ENCODE peak calls at places on chromosomes 13 and 19, in eight cellular contexts. Z is prostate gland, O is IMR-90, G is A673, P is Calu3, C is thyroid gland, T is transverse colon, J is retinal pigment epithelial cell. H is an unnamed sample.

GRCh38 chr19:4064073-4064550 is 2.6 kb downstream of the ZBTB7A start:
- DNase-seq in Z (no peak), O (peak), G (no peak), P (no peak), C (peak), T (peak), J (no peak), H (no peak)

GRCh38 chr19:42317535-42317934 is 4.4 kb downstream of the TMEM145 start:
- DNase-seq in Z (no peak), O (no peak), G (no peak), P (no peak), C (no peak), T (no peak), J (no peak), H (no peak)

GRCh38 chr19:52248256-52248655 is 21.1 kb upstream of the ZNF766 start:
- DNase-seq in Z (peak), O (peak), G (peak), P (no peak), C (peak), T (peak), J (no peak), H (no peak)

GRCh38 chr13:73601708-73602107 is 532.5 kb downstream of the KLF12 start:
- DNase-seq in Z (no peak), O (no peak), G (no peak), P (no peak), C (no peak), T (no peak), J (no peak), H (no peak)

GRCh38 chr13:30581582-30581981 is 36.1 kb upstream of the USPL1 start:
- DNase-seq in Z (no peak), O (peak), G (peak), P (peak), C (no peak), T (no peak), J (no peak), H (no peak)

GRCh38 chr19:38527466-38528136 is 90.2 kb downstream of the MAP4K1 start:
- DNase-seq in Z (no peak), O (no peak), G (peak), P (no peak), C (no peak), T (no peak), J (no peak), H (no peak)

GRCh38 chr13:98890186-98890585 is 87.7 kb downstream of the DOCK9 start:
- DNase-seq in Z (peak), O (peak), G (no peak), P (no peak), C (no peak), T (no peak), J (no peak), H (no peak)

GRCh38 chr13:44448373-44448772 is 74.7 kb downstream of the SERP2 start:
- DNase-seq in Z (no peak), O (no peak), G (no peak), P (no peak), C (no peak), T (no peak), J (no peak), H (no peak)

GRCh38 chr13:45941261-45941660 is 89.7 kb upstream of the SIAH3 start:
- DNase-seq in Z (no peak), O (no peak), G (no peak), P (no peak), C (no peak), T (no peak), J (no peak), H (no peak)

GRCh38 chr13:33678906-33679657 is 138.9 kb upstream of the RFC3 start:
- DNase-seq in Z (no peak), O (peak), G (no peak), P (peak), C (peak), T (peak), J (peak), H (no peak)

GRCh38 chr13:48486836-48487235 is 46.0 kb downstream of the RCBTB2 start:
- DNase-seq in Z (no peak), O (no peak), G (no peak), P (no peak), C (no peak), T (no peak), J (no peak), H (no peak)

GRCh38 chr19:41376241-41376997 is at the start of gene TMEM91:
- DNase-seq in Z (peak), O (no peak), G (peak), P (peak), C (peak), T (peak), J (no peak), H (no peak)

GRCh38 chr19:41774515-41774980 is 19.2 kb downstream of the CEACAM6 start:
- DNase-seq in Z (peak), O (no peak), G (no peak), P (peak), C (peak), T (peak), J (no peak), H (no peak)

GRCh38 chr19:32387701-32388392 is 17.7 kb upstream of the DPY19L3 start:
- DNase-seq in Z (peak), O (peak), G (peak), P (no peak), C (no peak), T (peak), J (no peak), H (no peak)

GRCh38 chr19:36051637-36052036 is 2.4 kb downstream of the THAP8 start:
- DNase-seq in Z (no peak), O (no peak), G (no peak), P (no peak), C (no peak), T (no peak), J (no peak), H (no peak)

GRCh38 chr13:105466376-105466775 is 1069.1 kb downstream of the EFNB2 start:
- DNase-seq in Z (no peak), O (no peak), G (no peak), P (no peak), C (no peak), T (no peak), J (no peak), H (no peak)

GRCh38 chr19:7981661-7982060 is 23.8 kb downstream of the ELAVL1 start:
- DNase-seq in Z (no peak), O (no peak), G (no peak), P (no peak), C (no peak), T (no peak), J (no peak), H (no peak)

GRCh38 chr13:40969169-40969901 is 49.8 kb downstream of the ELF1 start:
- DNase-seq in Z (no peak), O (no peak), G (no peak), P (no peak), C (no peak), T (no peak), J (no peak), H (no peak)

GRCh38 chr13:102191951-102192461 is 209.8 kb downstream of the FGF14 start:
- DNase-seq in Z (no peak), O (peak), G (peak), P (no peak), C (no peak), T (no peak), J (no peak), H (no peak)

GRCh38 chr13:37429976-37430375 is 168.6 kb downstream of the POSTN start:
- DNase-seq in Z (no peak), O (peak), G (no peak), P (no peak), C (no peak), T (no peak), J (no peak), H (no peak)

GRCh38 chr19:7859766-7860165 is 14.4 kb downstream of the PRR36 start:
- DNase-seq in Z (no peak), O (no peak), G (no peak), P (no peak), C (no peak), T (no peak), J (no peak), H (no peak)

GRCh38 chr13:114321256-114321655 is 7.0 kb downstream of the CHAMP1 start:
- DNase-seq in Z (no peak), O (no peak), G (no peak), P (no peak), C (no peak), T (no peak), J (no peak), H (no peak)

GRCh38 chr13:114328034-114328433 is 13.7 kb downstream of the CHAMP1 start:
- DNase-seq in Z (no peak), O (no peak), G (no peak), P (no peak), C (no peak), T (no peak), J (no peak), H (no peak)

GRCh38 chr13:114323349-114323748 is 9.0 kb downstream of the CHAMP1 start:
- DNase-seq in Z (no peak), O (no peak), G (no peak), P (no peak), C (no peak), T (no peak), J (no peak), H (no peak)

GRCh38 chr13:114325729-114326128 is 11.4 kb downstream of the CHAMP1 start:
- DNase-seq in Z (no peak), O (no peak), G (no peak), P (no peak), C (no peak), T (no peak), J (no peak), H (no peak)

DNA sequence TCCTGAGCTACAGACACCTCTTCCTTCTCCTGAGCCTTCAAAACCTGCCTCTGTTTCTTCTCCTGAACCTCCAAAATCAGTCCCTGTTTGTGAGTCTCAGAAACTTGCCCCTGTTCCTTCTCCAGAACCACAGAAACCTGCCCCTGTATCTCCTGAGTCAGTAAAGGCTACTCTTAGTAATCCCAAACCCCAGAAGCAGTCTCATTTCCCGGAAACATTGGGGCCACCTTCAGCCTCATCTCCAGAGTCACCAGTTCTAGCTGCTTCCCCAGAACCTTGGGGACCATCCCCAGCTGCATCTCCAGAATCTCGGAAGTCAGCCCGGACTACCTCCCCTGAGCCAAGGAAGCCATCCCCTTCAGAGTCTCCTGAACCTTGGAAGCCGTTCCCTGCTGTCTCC is 10.0 kb downstream of the CHAMP1 start:
- DNase-seq in Z (no peak), O (no peak), G (no peak), P (no peak), C (no peak), T (no peak), J (no peak), H (no peak)
- TF ChIP-seq CTCF in Z (no peak), O (no peak), G (no peak), P (no peak), C (no peak), T (no peak), J (no peak), H (no peak)

GRCh38 chr19:10896851-10897526 is 25.6 kb downstream of the CARM1 start:
- DNase-seq in Z (peak), O (peak), G (no peak), P (no peak), C (no peak), T (no peak), J (no peak), H (no peak)

GRCh38 chr19:10894911-10895213 is 23.5 kb downstream of the CARM1 start:
- DNase-seq in Z (no peak), O (no peak), G (no peak), P (no peak), C (no peak), T (no peak), J (no peak), H (no peak)

GRCh38 chr19:10895363-10895762 is 24.0 kb downstream of the CARM1 start:
- DNase-seq in Z (no peak), O (no peak), G (no peak), P (no peak), C (no peak), T (no peak), J (no peak), H (no peak)

GRCh38 chr19:10898633-10899032 is 27.3 kb downstream of the CARM1 start:
- DNase-seq in Z (no peak), O (no peak), G (no peak), P (no peak), C (no peak), T (no peak), J (no peak), H (no peak)

GRCh38 chr19:10895920-10896319 is 24.6 kb downstream of the CARM1 start:
- DNase-seq in Z (no peak), O (no peak), G (no peak), P (no peak), C (no peak), T (no peak), J (no peak), H (no peak)
- TF ChIP-seq CTCF in Z (no peak), O (no peak), G (peak), P (no peak), C (no peak), T (no peak), J (peak), H (no peak)

GRCh38 chr13:51998723-51999471 is 12.4 kb downstream of the ATP7B start:
- DNase-seq in Z (no peak), O (no peak), G (no peak), P (no peak), C (no peak), T (no peak), J (no peak), H (no peak)

GRCh38 chr13:51996660-51997059 is 14.6 kb downstream of the ATP7B start:
- DNase-seq in Z (no peak), O (no peak), G (no peak), P (no peak), C (no peak), T (no peak), J (no peak), H (no peak)

GRCh38 chr13:51995677-51996551 is 15.3 kb downstream of the ATP7B start:
- DNase-seq in Z (peak), O (no peak), G (peak), P (no peak), C (peak), T (peak), J (no peak), H (no peak)

GRCh38 chr13:51999525-51999924 is 11.7 kb downstream of the ATP7B start:
- DNase-seq in Z (peak), O (peak), G (no peak), P (no peak), C (peak), T (no peak), J (no peak), H (no peak)

DNA sequence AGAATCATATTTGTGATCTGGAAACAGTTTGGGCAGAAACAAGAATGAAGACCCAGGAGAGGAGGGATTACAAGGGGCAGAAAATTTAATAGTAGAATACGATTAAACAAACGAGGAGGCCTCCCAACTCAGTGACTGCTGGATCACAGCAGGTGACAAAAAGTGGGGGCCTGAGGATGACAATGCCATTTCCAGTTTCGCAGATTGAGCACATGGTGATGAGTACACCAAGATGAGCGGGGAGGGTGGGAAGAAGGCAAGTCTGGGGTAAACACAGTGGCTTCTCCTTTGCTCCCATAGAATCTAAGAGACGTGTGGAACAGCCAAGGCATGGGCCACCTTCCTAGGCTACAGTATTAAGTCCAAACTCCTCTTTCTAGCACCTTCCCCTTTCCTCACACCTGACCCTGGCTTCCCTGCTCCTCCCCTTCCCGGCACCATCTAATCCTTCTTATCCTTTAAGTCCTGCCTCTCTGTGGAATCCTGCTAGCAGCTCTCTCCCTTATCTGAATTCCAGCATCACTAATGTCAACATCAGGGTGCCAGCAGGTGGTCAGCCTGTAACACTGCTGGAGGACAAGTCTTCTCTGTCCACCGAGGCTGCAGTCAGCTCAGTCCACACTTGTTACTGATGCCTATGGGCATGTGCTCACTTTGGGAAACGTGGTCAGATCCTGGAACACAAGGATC is 13.5 kb downstream of the ATP7B start:
- DNase-seq in Z (no peak), O (no peak), G (no peak), P (peak), C (no peak), T (no peak), J (no peak), H (no peak)
- TF ChIP-seq CTCF in Z (no peak), O (no peak), G (no peak), P (no peak), C (no peak), T (no peak), J (no peak), H (no peak)

GRCh38 chr13:22744688-22745452 is 435.9 kb upstream of the SGCG start:
- DNase-seq in Z (no peak), O (no peak), G (peak), P (no peak), C (no peak), T (no peak), J (no peak), H (no peak)

GRCh38 chr13:22736768-22737092 is 444.0 kb upstream of the SGCG start:
- DNase-seq in Z (no peak), O (no peak), G (no peak), P (no peak), C (no peak), T (no peak), J (no peak), H (no peak)

GRCh38 chr13:22738357-22738756 is 442.4 kb upstream of the SGCG start:
- DNase-seq in Z (no peak), O (no peak), G (no peak), P (no peak), C (no peak), T (no peak), J (no peak), H (no peak)

GRCh38 chr13:22736084-22736767 is 444.6 kb upstream of the SGCG start:
- DNase-seq in Z (no peak), O (no peak), G (no peak), P (no peak), C (no peak), T (no peak), J (no peak), H (no peak)

DNA sequence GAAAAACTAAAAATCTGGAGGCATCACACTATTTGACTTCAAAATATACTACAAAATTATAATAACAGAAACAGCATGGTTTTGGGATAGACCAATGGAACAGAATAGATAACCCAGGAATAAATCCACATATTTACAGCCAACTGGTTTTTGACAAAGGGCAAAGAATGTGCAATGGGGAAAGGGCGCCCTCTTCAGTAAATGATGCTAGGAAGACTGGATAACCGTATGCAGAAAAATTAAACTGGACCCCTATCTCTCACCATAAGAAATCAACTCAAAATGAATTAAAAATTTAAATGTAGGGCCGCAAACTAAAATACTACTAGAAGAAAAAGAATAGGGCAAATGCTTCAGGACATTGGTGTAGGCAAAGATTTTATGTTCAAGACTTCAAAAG is 440.5 kb upstream of the SGCG start:
- DNase-seq in Z (no peak), O (no peak), G (peak), P (no peak), C (no peak), T (no peak), J (no peak), H (no peak)
- TF ChIP-seq CTCF in Z (no peak), O (no peak), G (peak), P (no peak), C (no peak), T (no peak), J (peak), H (peak)

DNA sequence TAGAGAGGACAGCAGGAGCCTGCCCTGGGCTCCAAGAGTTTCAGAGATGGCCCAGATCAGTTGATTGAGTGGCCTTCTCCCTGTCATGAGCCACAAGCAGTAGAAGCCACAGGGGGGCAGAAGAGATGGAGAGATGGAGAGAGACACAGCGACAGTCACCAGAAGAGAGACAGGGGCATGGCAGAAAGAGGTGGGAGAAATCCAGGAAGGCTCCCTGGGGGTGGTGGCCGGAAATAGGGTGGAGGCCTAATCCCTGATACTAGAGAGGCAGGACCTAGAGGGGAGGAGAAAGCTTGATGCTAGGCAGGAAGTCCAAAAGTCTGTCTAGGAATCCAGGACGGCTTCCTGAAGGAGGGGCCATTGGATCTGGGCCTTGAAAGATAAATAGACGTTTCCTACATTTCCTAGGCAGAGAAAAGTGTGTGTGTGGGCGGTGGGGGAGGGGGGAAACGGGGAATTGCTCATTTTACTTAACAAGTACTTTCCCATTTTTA is 9.6 kb upstream of the TPM4 start:
- DNase-seq in Z (peak), O (peak), G (peak), P (peak), C (no peak), T (peak), J (no peak), H (no peak)
- TF ChIP-seq CTCF in Z (peak), O (peak), G (peak), P (no peak), C (no peak), T (no peak), J (peak), H (peak)

GRCh38 chr13:58955546-58956385 is 1208.0 kb downstream of the DIAPH3 start:
- DNase-seq in Z (no peak), O (no peak), G (no peak), P (no peak), C (no peak), T (no peak), J (no peak), H (no peak)

GRCh38 chr13:58963321-58963720 is 1200.4 kb downstream of the DIAPH3 start:
- DNase-seq in Z (no peak), O (no peak), G (no peak), P (no peak), C (no peak), T (no peak), J (peak), H (no peak)

GRCh38 chr13:58964048-58964447 is 1199.7 kb downstream of the DIAPH3 start:
- DNase-seq in Z (no peak), O (no peak), G (no peak), P (no peak), C (no peak), T (no peak), J (no peak), H (no peak)

GRCh38 chr13:58960909-58961308 is 1202.8 kb downstream of the DIAPH3 start:
- DNase-seq in Z (no peak), O (peak), G (peak), P (no peak), C (no peak), T (no peak), J (no peak), H (no peak)
- TF ChIP-seq CTCF in Z (no peak), O (peak), G (peak), P (no peak), C (no peak), T (no peak), J (peak), H (peak)

H was measured in type B pancreatic cell.